ENCODE peak calls at places on chromosomes 2 and 18, in four cellular contexts. S, M, R and N are unnamed samples.

GRCh38 chr18:23837591-23837990 is 148.3 kb downstream of the LAMA3 start:
- DNase-seq in S (no peak), M (no peak), R (no peak), N (peak; percentile 35)

GRCh38 chr2:88307817-88308216 is 137.7 kb downstream of the THNSL2 start:
- DNase-seq in S (no peak), M (no peak), R (peak; percentile 43), N (no peak)

GRCh38 chr2:142220901-142221300 is 90.1 kb upstream of the LRP1B start:
- DNase-seq in S (no peak), M (no peak), R (no peak), N (no peak)

GRCh38 chr2:190863946-190864345 is 16.7 kb upstream of the GLS start:
- DNase-seq in S (no peak), M (peak; percentile 22), R (no peak), N (no peak)

GRCh38 chr18:37565985-37566478 is 434 bp upstream of the CELF4 start:
- DNase-seq in S (peak; percentile 59), M (no peak), R (peak; percentile 95), N (no peak)

GRCh38 chr18:7177131-7177744 is 53.7 kb upstream of the LRRC30 start:
- DNase-seq in S (no peak), M (no peak), R (peak; percentile 86), N (peak; percentile 63)

GRCh38 chr2:151569167-151569566 is 159.5 kb downstream of the RIF1 start:
- DNase-seq in S (no peak), M (no peak), R (no peak), N (no peak)

GRCh38 chr2:124091721-124092120 is 66.6 kb downstream of the CNTNAP5 start:
- DNase-seq in S (no peak), M (no peak), R (no peak), N (no peak)

GRCh38 chr2:123380536-123380935 is 644.6 kb upstream of the CNTNAP5 start:
- DNase-seq in S (no peak), M (no peak), R (no peak), N (no peak)

GRCh38 chr2:12433641-12433990 is 283.1 kb upstream of the TRIB2 start:
- DNase-seq in S (no peak), M (no peak), R (no peak), N (no peak)

GRCh38 chr2:240999001-240999791 is 778 bp downstream of the SNED1 start:
- DNase-seq in S (peak; percentile 80), M (peak; percentile 28), R (peak; percentile 69), N (no peak)

GRCh38 chr18:7980661-7981060 is 413.5 kb downstream of the PTPRM start:
- DNase-seq in S (no peak), M (no peak), R (no peak), N (no peak)

GRCh38 chr2:203579131-203579643 is 44.1 kb upstream of the RAPH1 start:
- DNase-seq in S (no peak), M (peak; percentile 80), R (no peak), N (no peak)

GRCh38 chr2:234996041-234996440 is 44.2 kb downstream of the SH3BP4 start:
- DNase-seq in S (no peak), M (no peak), R (no peak), N (no peak)

GRCh38 chr2:45935791-45936622 is 284.5 kb downstream of the PRKCE start:
- DNase-seq in S (peak; percentile 88), M (peak; percentile 88), R (peak; percentile 88), N (no peak)

GRCh38 chr2:58562281-58562680 is 321.2 kb upstream of the FANCL start:
- DNase-seq in S (no peak), M (no peak), R (no peak), N (no peak)

GRCh38 chr2:232449964-232450363 is 6.0 kb upstream of the ALPI start:
- DNase-seq in S (no peak), M (no peak), R (peak; percentile 20), N (no peak)

GRCh38 chr2:134917958-134918517 is 584 bp upstream of the CCNT2 start:
- DNase-seq in S (peak; percentile 98), M (no peak), R (no peak), N (peak; percentile 51)

GRCh38 chr2:99613992-99614391 is 124.2 kb upstream of the REV1 start:
- DNase-seq in S (no peak), M (no peak), R (no peak), N (no peak)

GRCh38 chr2:218448934-218449333 is 30.0 kb downstream of the VIL1 start:
- DNase-seq in S (no peak), M (peak; percentile 26), R (no peak), N (no peak)

GRCh38 chr18:22936515-22936914 is 3.4 kb downstream of the RBBP8 start:
- DNase-seq in S (no peak), M (no peak), R (no peak), N (no peak)

GRCh38 chr2:44429034-44429433 is 67.3 kb downstream of the CAMKMT start:
- DNase-seq in S (no peak), M (no peak), R (no peak), N (no peak)

GRCh38 chr2:88100489-88100858 is 27.4 kb downstream of the FABP1 start:
- DNase-seq in S (no peak), M (no peak), R (no peak), N (no peak)

GRCh38 chr18:47993409-47993808 is 63.0 kb upstream of the SMAD2 start:
- DNase-seq in S (no peak), M (no peak), R (no peak), N (no peak)

GRCh38 chr18:28791101-28791500 is 614.2 kb upstream of the CDH2 start:
- DNase-seq in S (no peak), M (no peak), R (no peak), N (no peak)

GRCh38 chr2:25615920-25616319 is 57.5 kb downstream of the DTNB start:
- DNase-seq in S (no peak), M (no peak), R (no peak), N (no peak)

GRCh38 chr2:185633621-185634020 is 105.0 kb upstream of the FSIP2 start:
- DNase-seq in S (no peak), M (no peak), R (no peak), N (no peak)

GRCh38 chr2:8239402-8240127 is 442.3 kb upstream of the ID2 start:
- DNase-seq in S (no peak), M (no peak), R (no peak), N (no peak)

GRCh38 chr2:30385327-30385726 is 61.7 kb upstream of the LCLAT1 start:
- DNase-seq in S (no peak), M (no peak), R (no peak), N (no peak)

GRCh38 chr2:168401771-168402170 is 54.3 kb upstream of the CERS6 start:
- DNase-seq in S (no peak), M (no peak), R (no peak), N (no peak)

GRCh38 chr2:156385242-156385641 is 50.9 kb upstream of the GPD2 start:
- DNase-seq in S (no peak), M (no peak), R (no peak), N (no peak)

GRCh38 chr2:202718614-202719013 is 83.8 kb downstream of the FAM117B start:
- DNase-seq in S (no peak), M (no peak), R (peak; percentile 36), N (peak; percentile 34)

GRCh38 chr2:16869711-16870110 is 204.1 kb upstream of the CYRIA start:
- DNase-seq in S (no peak), M (no peak), R (no peak), N (no peak)

GRCh38 chr18:5431836-5432575 is 111.8 kb downstream of the EPB41L3 start:
- DNase-seq in S (no peak), M (no peak), R (no peak), N (no peak)

GRCh38 chr18:2173464-2173863 is 397.8 kb downstream of the METTL4 start:
- DNase-seq in S (no peak), M (no peak), R (no peak), N (no peak)

GRCh38 chr2:42055573-42056514 is 8.0 kb downstream of the PKDCC start:
- DNase-seq in S (peak; percentile 47), M (peak; percentile 90), R (no peak), N (no peak)

DNA sequence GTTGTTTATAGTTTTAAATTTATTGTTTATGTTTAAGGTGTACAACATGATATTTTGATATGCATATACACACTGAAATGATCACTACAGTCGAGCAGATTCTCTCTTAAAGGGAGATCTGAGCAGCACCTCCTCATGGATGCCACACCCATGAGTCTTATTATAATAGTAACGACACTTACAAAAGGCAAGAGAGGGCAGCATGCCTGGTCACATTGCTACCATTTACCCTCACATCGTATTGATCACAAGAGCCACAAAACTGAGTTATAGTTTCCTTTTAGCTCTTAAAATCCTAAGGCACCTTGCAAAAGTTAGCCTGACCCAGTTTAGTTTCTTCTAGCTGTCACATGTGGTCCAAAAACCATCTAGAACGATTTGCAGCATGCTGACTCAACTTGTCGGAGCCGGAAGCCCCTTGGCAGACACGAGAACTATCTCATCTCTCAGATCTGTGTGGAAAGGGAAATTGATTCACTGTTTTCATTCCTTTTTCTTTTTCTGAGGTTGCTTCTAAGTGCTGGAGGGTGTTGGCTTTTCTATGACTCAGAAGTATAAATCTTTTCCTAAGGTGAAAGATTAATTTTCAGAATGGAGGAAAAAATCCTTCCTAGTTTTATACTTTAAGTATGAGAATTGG is 85.3 kb downstream of the CDC42EP3 start:
- DNase-seq in S (no peak), M (peak; percentile 43), R (no peak), N (peak; percentile 57)
- TF ChIP-seq POLR2AphosphoS5 in S (peak; percentile 49), M (peak; percentile 59), R (peak; percentile 86), N (no peak)

GRCh38 chr18:44988821-44989587 is 308.3 kb downstream of the SETBP1 start:
- DNase-seq in S (no peak), M (no peak), R (no peak), N (no peak)
- TF ChIP-seq POLR2AphosphoS5 in S (no peak), M (no peak), R (no peak), N (no peak)

GRCh38 chr2:47161475-47161874 is 6.4 kb upstream of the STPG4 start:
- DNase-seq in S (no peak), M (no peak), R (no peak), N (no peak)
- TF ChIP-seq POLR2AphosphoS5 in S (no peak), M (no peak), R (no peak), N (no peak)

GRCh38 chr2:177247693-177248262 is 16.7 kb downstream of the NFE2L2 start:
- DNase-seq in S (no peak), M (no peak), R (no peak), N (no peak)

GRCh38 chr2:177251165-177251542 is 13.4 kb downstream of the NFE2L2 start:
- DNase-seq in S (no peak), M (no peak), R (no peak), N (no peak)

GRCh38 chr2:177246000-177246399 is 18.5 kb downstream of the NFE2L2 start:
- DNase-seq in S (no peak), M (no peak), R (no peak), N (no peak)

GRCh38 chr2:177250461-177250860 is 14.1 kb downstream of the NFE2L2 start:
- DNase-seq in S (no peak), M (no peak), R (no peak), N (no peak)

DNA sequence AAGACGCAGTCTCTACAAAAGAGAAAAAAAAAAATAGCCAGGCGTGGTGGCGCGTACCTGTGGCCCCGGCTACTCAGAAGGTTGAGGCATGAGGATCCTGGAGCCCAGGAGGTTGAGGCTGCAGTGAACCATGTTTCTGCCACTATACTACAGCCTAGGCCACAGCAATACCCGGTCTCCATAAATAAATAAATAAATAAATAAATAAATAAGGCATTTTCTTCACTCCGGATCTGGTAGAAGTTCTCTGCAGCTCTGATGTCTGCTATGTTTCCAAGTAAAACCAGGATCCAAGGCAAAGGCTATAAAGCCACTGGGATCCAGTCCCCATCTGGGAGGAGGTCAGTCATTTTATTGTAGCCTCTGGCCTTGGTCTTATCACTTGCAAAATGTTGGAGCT is 15.5 kb downstream of the NFE2L2 start:
- DNase-seq in S (no peak), M (no peak), R (no peak), N (no peak)
- TF ChIP-seq POLR2AphosphoS5 in S (no peak), M (no peak), R (no peak), N (no peak)